ENCODE peak calls at places on chromosomes 7 and 10, in four cellular contexts. One of them, this sample, is unnamed.
A peak's percentile ranks its signal among the peaks of the same experiment; 100 is the strongest.

GRCh38 chr7:20385121-20385520 is 54.4 kb downstream of the ITGB8 start:
- DNase-seq in upper lobe of right lung: no peak
- DNase-seq in uterus: no peak
- DNase-seq in A673: peak; percentile 4
- DNase-seq in this sample: no peak

GRCh38 chr10:44293842-44294241 is 91.1 kb downstream of the CXCL12 start:
- DNase-seq in A673: no peak
- DNase-seq in upper lobe of right lung: peak; percentile 71
- DNase-seq in uterus: peak; percentile 78
- DNase-seq in this sample: no peak

GRCh38 chr10:73577788-73578187 is 13.4 kb downstream of the USP54 start:
- DNase-seq in A673: no peak
- DNase-seq in upper lobe of right lung: peak; percentile 72
- DNase-seq in uterus: peak; percentile 71
- DNase-seq in this sample: no peak

GRCh38 chr7:44382459-44383300 is 57.3 kb upstream of the CAMK2B start:
- DNase-seq in upper lobe of right lung: no peak
- DNase-seq in A673: no peak
- DNase-seq in uterus: no peak
- DNase-seq in this sample: no peak

GRCh38 chr10:94076325-94076841 is 82.7 kb downstream of the PLCE1 start:
- DNase-seq in upper lobe of right lung: no peak
- DNase-seq in A673: no peak
- DNase-seq in uterus: no peak
- DNase-seq in this sample: no peak

GRCh38 chr10:119479532-119479931 is 63.0 kb downstream of the RGS10 start:
- DNase-seq in A673: peak; percentile 46
- DNase-seq in upper lobe of right lung: no peak
- DNase-seq in uterus: no peak
- DNase-seq in this sample: no peak

GRCh38 chr7:36852017-36852416 is 127.7 kb upstream of the AOAH start:
- DNase-seq in A673: no peak
- DNase-seq in upper lobe of right lung: no peak
- DNase-seq in uterus: no peak
- DNase-seq in this sample: no peak

GRCh38 chr7:75531359-75531821 is 39.3 kb downstream of the SPDYE5 start:
- DNase-seq in upper lobe of right lung: peak; percentile 32
- DNase-seq in uterus: no peak
- DNase-seq in A673: peak; percentile 14
- DNase-seq in this sample: no peak

GRCh38 chr10:45008524-45009161 is 7.9 kb downstream of the ZNF22 start:
- DNase-seq in A673: peak; percentile 94
- DNase-seq in uterus: peak; percentile 58
- DNase-seq in upper lobe of right lung: no peak
- DNase-seq in this sample: peak; percentile 20

GRCh38 chr7:33901847-33902246 is 3.5 kb upstream of the BMPER start:
- DNase-seq in uterus: no peak
- DNase-seq in upper lobe of right lung: no peak
- DNase-seq in A673: no peak
- DNase-seq in this sample: no peak

GRCh38 chr10:79285315-79286185 is 61.7 kb upstream of the PPIF start:
- DNase-seq in upper lobe of right lung: no peak
- DNase-seq in A673: no peak
- DNase-seq in uterus: no peak
- DNase-seq in this sample: peak; percentile 79

GRCh38 chr10:30704016-30704600 is 74.6 kb upstream of the LYZL2 start:
- DNase-seq in A673: no peak
- DNase-seq in uterus: no peak
- DNase-seq in upper lobe of right lung: no peak
- DNase-seq in this sample: no peak

GRCh38 chr10:33165911-33166310 is 168.6 kb downstream of the NRP1 start:
- DNase-seq in upper lobe of right lung: no peak
- DNase-seq in A673: peak; percentile 86
- DNase-seq in uterus: no peak
- DNase-seq in this sample: no peak

GRCh38 chr7:69994907-69995542 is 396.8 kb downstream of the AUTS2 start:
- DNase-seq in uterus: no peak
- DNase-seq in upper lobe of right lung: no peak
- DNase-seq in A673: no peak
- DNase-seq in this sample: no peak

GRCh38 chr7:121020243-121020642 is 31.7 kb downstream of the CPED1 start:
- DNase-seq in A673: no peak
- DNase-seq in uterus: no peak
- DNase-seq in upper lobe of right lung: no peak
- DNase-seq in this sample: no peak

GRCh38 chr10:117762819-117763172 is 220.2 kb downstream of the EMX2 start:
- DNase-seq in A673: peak; percentile 36
- DNase-seq in uterus: peak; percentile 47
- DNase-seq in upper lobe of right lung: no peak
- DNase-seq in this sample: no peak

GRCh38 chr10:77041636-77042258 is 595.9 kb downstream of the KCNMA1 start:
- DNase-seq in A673: peak; percentile 95
- DNase-seq in uterus: no peak
- DNase-seq in upper lobe of right lung: no peak
- DNase-seq in this sample: no peak

GRCh38 chr7:103141753-103142404 is 7.0 kb downstream of the NAPEPLD start:
- DNase-seq in upper lobe of right lung: no peak
- DNase-seq in A673: peak; percentile 21
- DNase-seq in uterus: no peak
- DNase-seq in this sample: no peak

GRCh38 chr10:15824498-15824897 is 35.8 kb downstream of the MINDY3 start:
- DNase-seq in A673: peak; percentile 12
- DNase-seq in uterus: no peak
- DNase-seq in upper lobe of right lung: no peak
- DNase-seq in this sample: no peak
- TF ChIP-seq CTCF in A673: peak; percentile 63
- TF ChIP-seq CTCF in uterus: peak; percentile 38
- TF ChIP-seq CTCF in upper lobe of right lung: peak; percentile 50
- TF ChIP-seq CTCF in this sample: peak; percentile 22

GRCh38 chr10:100238429-100238828 is 9.0 kb upstream of the CHUK start:
- DNase-seq in upper lobe of right lung: no peak
- DNase-seq in uterus: no peak
- DNase-seq in A673: no peak
- DNase-seq in this sample: no peak
- H3K36me3 ChIP-seq in upper lobe of right lung: peaks cover 88% of the 10 kb centered on the region
- H3K36me3 ChIP-seq in uterus: no peaks in the 10 kb centered on the region
- H3K36me3 ChIP-seq in A673: peaks cover 31% of the 10 kb centered on the region
- H3K36me3 ChIP-seq in this sample: peaks cover 20% of the 10 kb centered on the region

DNA sequence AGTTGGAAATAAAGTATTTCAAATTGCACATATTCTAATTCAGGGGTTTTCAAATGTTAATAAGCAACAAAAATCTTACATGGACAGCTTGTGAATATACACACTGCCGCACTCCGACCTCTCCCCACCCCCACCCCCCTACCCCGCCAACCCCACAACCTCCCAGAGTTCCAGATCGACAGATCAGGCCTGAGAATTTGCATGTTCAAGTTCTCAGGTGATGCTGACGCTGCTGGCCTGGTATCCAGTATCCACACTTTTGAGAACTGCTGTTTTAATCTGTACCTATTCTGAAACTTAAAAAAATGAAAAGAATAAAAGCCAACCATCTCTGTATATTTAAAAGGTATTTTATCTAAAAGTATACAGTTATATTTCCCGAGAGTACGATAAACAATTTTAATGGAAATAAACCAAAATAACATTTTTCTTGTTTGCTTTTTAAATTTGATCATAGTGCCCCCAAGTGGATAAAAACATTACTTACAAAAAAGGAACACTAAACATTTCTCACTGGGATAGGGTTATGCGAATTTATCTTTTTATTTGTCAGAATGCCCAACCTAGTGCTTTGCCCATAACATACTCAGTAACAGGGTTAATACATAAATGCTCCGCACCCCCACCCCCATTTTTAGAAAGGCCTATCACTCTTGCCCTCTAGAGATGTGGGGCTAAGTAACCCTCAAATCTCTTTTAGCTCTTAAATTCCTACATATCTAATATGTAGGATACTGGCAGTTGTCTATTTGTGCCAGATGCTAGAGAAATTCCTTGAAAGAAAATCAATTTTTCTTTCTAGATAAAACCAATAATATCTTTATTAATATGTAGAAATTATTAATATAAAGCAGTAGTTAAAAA is 166.3 kb downstream of the RNF133 start:
- DNase-seq in upper lobe of right lung: no peak
- DNase-seq in A673: peak; percentile 53
- DNase-seq in uterus: no peak
- DNase-seq in this sample: no peak
- TF ChIP-seq CTCF in upper lobe of right lung: peak; percentile 34
- TF ChIP-seq CTCF in A673: peak; percentile 62
- TF ChIP-seq CTCF in uterus: no peak
- TF ChIP-seq CTCF in this sample: peak; percentile 32

GRCh38 chr7:98957766-98958165 is 79.4 kb downstream of the TRRAP start:
- DNase-seq in uterus: no peak
- DNase-seq in A673: no peak
- DNase-seq in upper lobe of right lung: no peak
- DNase-seq in this sample: no peak

GRCh38 chr7:98958968-98959367 is 80.6 kb downstream of the TRRAP start:
- DNase-seq in uterus: no peak
- DNase-seq in A673: no peak
- DNase-seq in upper lobe of right lung: no peak
- DNase-seq in this sample: no peak

GRCh38 chr7:98956937-98957336 is 78.6 kb downstream of the TRRAP start:
- DNase-seq in upper lobe of right lung: no peak
- DNase-seq in uterus: no peak
- DNase-seq in A673: no peak
- DNase-seq in this sample: no peak

GRCh38 chr7:98955992-98956391 is 77.7 kb downstream of the TRRAP start:
- DNase-seq in upper lobe of right lung: no peak
- DNase-seq in A673: no peak
- DNase-seq in uterus: no peak
- DNase-seq in this sample: no peak

DNA sequence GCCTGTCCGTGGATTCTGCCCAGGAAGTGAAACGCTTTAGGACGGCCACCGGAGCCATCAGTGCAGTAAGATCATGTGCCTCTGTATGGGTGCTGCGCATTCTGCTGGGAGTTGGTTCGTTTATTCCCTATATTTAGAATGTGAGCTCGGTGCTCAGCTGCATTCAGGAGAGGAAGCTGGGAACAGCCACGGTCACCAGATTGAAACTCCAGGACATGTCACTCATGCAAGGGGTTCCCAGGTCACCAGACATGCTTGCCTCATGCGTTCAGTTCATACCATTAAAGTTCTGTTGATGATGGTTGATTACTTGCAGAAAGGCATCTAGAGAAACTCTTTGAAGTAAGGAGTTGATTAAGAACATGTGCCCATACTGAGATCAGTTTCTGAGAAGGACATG is 78.1 kb downstream of the TRRAP start:
- DNase-seq in upper lobe of right lung: no peak
- DNase-seq in A673: no peak
- DNase-seq in uterus: no peak
- DNase-seq in this sample: no peak
- H3K36me3 ChIP-seq in upper lobe of right lung: peaks cover 100% of the 10 kb centered on the region
- H3K36me3 ChIP-seq in A673: peaks cover 84% of the 10 kb centered on the region
- H3K36me3 ChIP-seq in uterus: no peaks in the 10 kb centered on the region
- H3K36me3 ChIP-seq in this sample: peaks cover 58% of the 10 kb centered on the region

DNA sequence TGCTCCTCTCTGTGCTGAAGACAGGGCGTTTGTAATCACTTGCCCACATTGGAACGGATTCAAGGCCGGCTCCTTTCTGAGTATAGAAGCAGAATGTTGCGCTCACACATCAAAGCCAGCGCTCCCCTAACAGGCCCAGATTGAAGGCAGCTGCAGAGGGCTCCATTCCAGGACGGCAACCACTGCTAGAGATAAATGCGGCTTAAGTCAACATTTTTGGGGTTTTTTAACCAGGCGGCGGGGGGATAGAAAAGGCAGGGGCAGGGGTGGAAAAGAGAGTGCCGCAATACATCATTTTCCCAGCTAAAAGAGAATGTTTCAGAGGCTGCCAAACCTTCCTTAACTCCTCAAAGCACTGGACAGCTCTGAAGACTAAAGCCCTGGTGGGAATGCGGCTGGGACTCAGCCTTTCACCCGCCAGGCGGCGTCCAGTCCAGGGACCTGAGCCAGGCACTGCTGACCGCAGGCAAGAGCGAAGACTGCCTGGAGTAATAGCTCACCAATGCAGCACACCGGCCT is 189.6 kb downstream of the TNS3 start:
- DNase-seq in upper lobe of right lung: peak; percentile 70
- DNase-seq in A673: no peak
- DNase-seq in uterus: peak; percentile 92
- DNase-seq in this sample: no peak
- TF ChIP-seq CTCF in upper lobe of right lung: peak; percentile 45
- TF ChIP-seq CTCF in A673: no peak
- TF ChIP-seq CTCF in uterus: peak; percentile 46
- TF ChIP-seq CTCF in this sample: no peak